ENCODE peak calls at places on chromosomes 12 and 14, in five cellular contexts. Z is fibroblast of mammary gland, J is head of caudate nucleus, T is progenitor cell of endocrine pancreas, A is GDM1. R is an unnamed sample.
A peak's percentile ranks its signal among the peaks of the same experiment; 100 is the strongest.

GRCh38 chr14:39060818-39061437 is 42.1 kb downstream of the SEC23A start:
- DNase-seq in J (no peak), A (no peak), Z (no peak), T (no peak), R (no peak)

GRCh38 chr14:73850940-73851339 is 691 bp upstream of the PTGR2 start:
- DNase-seq in J (no peak), Z (peak; percentile 20), T (no peak), A (no peak), R (no peak)

GRCh38 chr12:49340095-49340870 is 3.3 kb upstream of the C1QL4 start:
- DNase-seq in Z (no peak), J (no peak), A (no peak), T (no peak), R (no peak)

GRCh38 chr12:64569923-64570595 is 40.2 kb upstream of the RASSF3 start:
- DNase-seq in T (no peak), A (no peak), Z (no peak), J (no peak), R (no peak)

GRCh38 chr12:129994634-129995033 is 90.8 kb upstream of the TMEM132D start:
- DNase-seq in A (no peak), T (no peak), Z (no peak), J (no peak), R (no peak)

GRCh38 chr12:107704056-107704455 is 18.5 kb downstream of the PWP1 start:
- DNase-seq in A (no peak), Z (no peak), T (no peak), J (no peak), R (peak; percentile 74)

GRCh38 chr12:19707948-19708409 is 268.7 kb downstream of the AEBP2 start:
- DNase-seq in A (no peak), Z (peak; percentile 81), T (no peak), J (no peak), R (peak; percentile 93)

GRCh38 chr14:72643317-72643801 is 250.5 kb downstream of the DPF3 start:
- DNase-seq in A (no peak), T (no peak), J (no peak), Z (peak; percentile 98), R (peak; percentile 99)

GRCh38 chr12:124667671-124668337 is 100.4 kb upstream of the NCOR2 start:
- DNase-seq in T (no peak), Z (no peak), A (no peak), J (no peak), R (no peak)

GRCh38 chr14:106766145-106766544 is 1239.8 kb downstream of the TMEM121 start:
- DNase-seq in T (no peak), Z (no peak), A (no peak), J (no peak), R (no peak)

GRCh38 chr12:123148223-123148622 is 2.7 kb downstream of the PITPNM2 start:
- DNase-seq in A (no peak), Z (no peak), J (no peak), T (no peak), R (no peak)

GRCh38 chr12:107547421-107547820 is 138.2 kb upstream of the PWP1 start:
- DNase-seq in Z (no peak), J (no peak), A (no peak), T (no peak), R (no peak)

GRCh38 chr14:95663226-95663797 is 22.9 kb upstream of the TCL1B start:
- DNase-seq in J (no peak), T (no peak), A (no peak), Z (no peak), R (no peak)

GRCh38 chr14:95344536-95344935 is 24.8 kb upstream of the CLMN start:
- DNase-seq in J (no peak), A (no peak), T (no peak), Z (no peak), R (no peak)

GRCh38 chr14:51901475-51902024 is 41.1 kb downstream of the GNG2 start:
- DNase-seq in J (no peak), A (no peak), T (no peak), Z (no peak), R (no peak)

GRCh38 chr12:93287152-93287551 is 90.6 kb upstream of the NUDT4 start:
- DNase-seq in T (no peak), Z (no peak), J (no peak), A (no peak), R (peak; percentile 5)

GRCh38 chr12:98470469-98471082 is 44.8 kb upstream of the TMPO start:
- DNase-seq in A (no peak), Z (peak; percentile 41), J (no peak), T (no peak), R (no peak)

GRCh38 chr12:59429766-59430165 is 166.1 kb upstream of the SLC16A7 start:
- DNase-seq in J (no peak), A (no peak), T (no peak), Z (peak; percentile 29), R (peak; percentile 65)

GRCh38 chr12:114625294-114625851 is 58.6 kb downstream of the TBX3 start:
- DNase-seq in Z (peak; percentile 77), T (peak; percentile 57), J (peak; percentile 16), A (peak; percentile 31), R (peak; percentile 72)

GRCh38 chr12:112907415-112908157 is 824 bp downstream of the OAS1 start:
- DNase-seq in T (no peak), A (no peak), J (no peak), Z (no peak), R (no peak)

GRCh38 chr12:122081108-122081696 is 2.6 kb downstream of the MLXIP start:
- DNase-seq in A (no peak), T (no peak), J (no peak), Z (peak; percentile 53), R (no peak)

GRCh38 chr12:120598674-120599463 is 17.7 kb upstream of the POP5 start:
- DNase-seq in J (no peak), A (no peak), T (no peak), Z (peak; percentile 49), R (peak; percentile 26)

GRCh38 chr14:103052407-103052806 is 4.9 kb downstream of the CDC42BPB start:
- DNase-seq in J (no peak), T (no peak), Z (no peak), A (peak; percentile 26), R (no peak)

GRCh38 chr12:89239534-89239933 is 112.8 kb downstream of the DUSP6 start:
- DNase-seq in J (no peak), A (no peak), T (no peak), Z (no peak), R (no peak)

GRCh38 chr12:119393685-119394084 is 59.2 kb downstream of the CCDC60 start:
- DNase-seq in T (no peak), A (no peak), J (no peak), Z (no peak), R (no peak)

GRCh38 chr14:98704441-98704840 is 567.6 kb downstream of the BCL11B start:
- DNase-seq in A (no peak), T (no peak), Z (no peak), J (no peak), R (no peak)

GRCh38 chr14:52902971-52903385 is 47.9 kb downstream of the FERMT2 start:
- DNase-seq in A (no peak), Z (peak; percentile 66), J (no peak), T (no peak), R (peak; percentile 57)

GRCh38 chr14:100132161-100132902 is 27.1 kb downstream of the DEGS2 start:
- DNase-seq in Z (peak; percentile 92), T (no peak), A (no peak), J (no peak), R (no peak)

GRCh38 chr12:65609359-65609771 is 214.9 kb upstream of the HMGA2 start:
- DNase-seq in T (no peak), Z (peak; percentile 97), A (no peak), J (no peak), R (peak; percentile 93)

GRCh38 chr14:79543966-79544365 is 667.3 kb downstream of the DIO2 start:
- DNase-seq in Z (peak; percentile 58), T (no peak), A (no peak), J (no peak), R (peak; percentile 66)

GRCh38 chr12:9750276-9751203 is 10.2 kb downstream of the CD69 start:
- DNase-seq in A (peak; percentile 42), T (peak; percentile 44), J (no peak), Z (peak; percentile 68), R (peak; percentile 56)

GRCh38 chr12:116136340-116136739 is 141.2 kb downstream of the MED13L start:
- DNase-seq in A (no peak), T (no peak), J (no peak), Z (peak; percentile 67), R (peak; percentile 85)

GRCh38 chr12:6950944-6951540 is at the start of gene PTPN6:
- DNase-seq in A (peak; percentile 83), Z (no peak), T (no peak), J (no peak), R (no peak)

GRCh38 chr12:68796399-68796798 is 11.6 kb upstream of the MDM2 start:
- DNase-seq in T (no peak), A (no peak), J (no peak), Z (no peak), R (no peak)

R was measured in IMR-90.